ENCODE peak calls at places on chromosomes 3 and 15, in seven cellular contexts. H, J, F, C, Q, Z and O are unnamed samples.

GRCh38 chr15:41894791-41895463 is 1.1 kb upstream of the SPTBN5 start:
- DNase-seq in C (peak; percentile 94), J (peak; percentile 66), Z (peak; percentile 89), F (peak; percentile 80), Q (no peak), H (no peak), O (peak; percentile 35)

GRCh38 chr15:82174471-82174870 is 88.1 kb downstream of the EFL1 start:
- DNase-seq in J (no peak), C (no peak), H (no peak), Q (no peak), F (no peak), Z (no peak), O (no peak)

GRCh38 chr3:50961361-50961760 is 286.6 kb downstream of the DOCK3 start:
- DNase-seq in Q (no peak), Z (no peak), C (no peak), F (no peak), J (no peak), H (no peak), O (no peak)

GRCh38 chr3:125236331-125236903 is 23.9 kb upstream of the SLC12A8 start:
- DNase-seq in H (no peak), Q (no peak), F (no peak), J (no peak), C (peak; percentile 25), Z (no peak), O (no peak)

GRCh38 chr3:47161983-47162694 is 1.8 kb downstream of the SETD2 start:
- DNase-seq in H (no peak), Z (no peak), Q (no peak), F (no peak), C (peak; percentile 7), J (no peak), O (no peak)

GRCh38 chr3:38454884-38455638 is 1.4 kb downstream of the ACVR2B start:
- DNase-seq in F (peak; percentile 95), Z (peak; percentile 90), J (peak; percentile 69), C (peak; percentile 57), Q (no peak), H (no peak), O (no peak)

GRCh38 chr3:153160451-153161137 is 1.4 kb upstream of the RAP2B start:
- DNase-seq in J (peak; percentile 78), H (peak; percentile 49), Q (peak; percentile 57), Z (peak; percentile 88), F (peak; percentile 82), C (peak; percentile 96), O (peak; percentile 82)

GRCh38 chr3:32106929-32107362 is 526 bp downstream of the GPD1L start:
- DNase-seq in Q (no peak), J (peak; percentile 52), F (peak; percentile 21), C (peak; percentile 42), Z (peak; percentile 48), H (no peak), O (no peak)

GRCh38 chr3:115590873-115591272 is 32.4 kb upstream of the GAP43 start:
- DNase-seq in Q (no peak), F (no peak), C (no peak), H (no peak), J (no peak), Z (no peak), O (no peak)

GRCh38 chr15:78048410-78048946 is 29.0 kb downstream of the TBC1D2B start:
- DNase-seq in J (no peak), H (no peak), C (no peak), F (no peak), Z (no peak), Q (no peak), O (no peak)

GRCh38 chr15:78050851-78051250 is 26.7 kb downstream of the TBC1D2B start:
- DNase-seq in J (no peak), Z (no peak), F (no peak), H (no peak), C (peak; percentile 65), Q (no peak), O (no peak)

GRCh38 chr15:78051622-78052405 is 25.7 kb downstream of the TBC1D2B start:
- DNase-seq in J (no peak), Q (no peak), Z (peak; percentile 60), H (no peak), F (peak; percentile 26), C (no peak), O (no peak)

GRCh38 chr15:78050441-78050809 is 27.1 kb downstream of the TBC1D2B start:
- DNase-seq in J (no peak), H (no peak), F (no peak), C (peak; percentile 51), Q (no peak), Z (no peak), O (no peak)

DNA sequence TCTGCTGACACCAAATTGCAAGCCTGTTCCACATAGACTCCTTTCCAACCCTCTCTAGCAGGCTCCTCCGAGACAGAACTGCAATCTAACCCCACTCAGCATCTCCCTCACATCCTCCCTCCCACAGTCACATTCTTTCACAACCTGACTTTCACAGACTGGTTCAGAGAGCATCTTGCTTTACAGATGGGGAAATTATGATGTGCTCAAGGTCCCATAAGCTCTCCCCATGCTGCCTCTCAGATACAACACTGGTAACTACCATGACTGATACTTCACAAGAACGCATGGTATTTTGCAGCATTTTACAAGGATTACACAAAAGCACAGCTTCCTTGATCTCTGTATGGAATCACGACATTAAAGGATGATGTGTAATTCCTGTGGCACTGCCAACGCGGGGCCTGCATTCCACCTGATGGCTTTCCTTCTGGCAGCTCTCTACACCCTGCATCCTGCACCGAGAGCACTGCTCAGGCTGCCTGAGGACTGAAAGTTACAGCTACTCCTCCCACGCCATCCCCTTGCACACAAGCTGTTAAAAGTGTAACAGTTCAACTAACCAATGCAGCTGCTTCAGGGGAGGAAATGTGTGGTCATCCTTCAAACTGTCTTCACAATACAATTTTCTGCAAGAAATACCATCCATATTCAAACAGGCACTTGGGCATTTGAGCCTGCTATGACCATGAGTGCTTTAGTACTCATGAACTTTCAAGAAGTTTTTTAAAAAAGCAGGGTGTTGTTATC is 27.6 kb downstream of the TBC1D2B start:
- DNase-seq in F (no peak), Q (peak; percentile 96), H (peak; percentile 96), J (no peak), C (peak; percentile 90), Z (no peak), O (peak; percentile 72)
- H3K4me3 ChIP-seq in F (no peak overlapping the region), Q (no peak overlapping the region), H (no peak overlapping the region), J (no peak overlapping the region), C (peak overlapping the region; percentile 18), Z (no peak overlapping the region), O (no peak overlapping the region)

DNA sequence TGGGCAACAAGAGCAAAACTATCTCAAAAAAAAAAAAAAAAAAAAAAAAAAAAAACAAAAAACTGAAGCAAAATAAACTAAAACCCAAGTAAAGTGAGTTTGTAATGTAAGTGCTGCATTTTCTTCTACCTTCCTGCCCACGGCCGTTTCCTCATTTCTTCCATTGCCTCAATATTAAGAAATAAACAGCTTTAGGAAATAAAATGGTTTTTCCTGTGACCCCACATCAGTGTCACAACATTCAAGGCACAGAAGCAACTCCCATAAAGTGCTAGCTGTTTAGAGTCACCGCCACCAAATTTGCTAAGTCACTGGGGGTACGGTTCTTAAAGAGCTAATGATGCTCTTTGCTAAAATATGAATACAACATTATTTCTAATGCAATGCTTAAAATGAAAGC is 3.3 kb downstream of the PKM start:
- DNase-seq in J (no peak), Z (no peak), F (no peak), H (no peak), C (peak; percentile 45), Q (no peak), O (no peak)
- H3K4me3 ChIP-seq in J (no peak overlapping the region), Z (no peak overlapping the region), F (no peak overlapping the region), H (peak overlapping the region; percentile 59), C (peak overlapping the region; percentile 84), Q (peak overlapping the region; percentile 97), O (peak overlapping the region; percentile 98)

GRCh38 chr15:91865903-91866302 is 12.4 kb downstream of the SLCO3A1 start:
- DNase-seq in Z (no peak), H (no peak), J (no peak), Q (no peak), F (no peak), C (peak; percentile 58), O (no peak)

GRCh38 chr15:91867581-91868026 is 14.1 kb downstream of the SLCO3A1 start:
- DNase-seq in H (no peak), Q (peak; percentile 66), C (peak; percentile 97), J (peak; percentile 59), Z (peak; percentile 93), F (peak; percentile 64), O (peak; percentile 78)

GRCh38 chr15:91866971-91867372 is 13.5 kb downstream of the SLCO3A1 start:
- DNase-seq in Q (no peak), C (peak; percentile 64), Z (peak; percentile 71), F (peak; percentile 35), J (no peak), H (no peak), O (no peak)

GRCh38 chr15:91865486-91865885 is 12.0 kb downstream of the SLCO3A1 start:
- DNase-seq in Z (no peak), F (no peak), C (no peak), J (no peak), H (no peak), Q (no peak), O (no peak)

DNA sequence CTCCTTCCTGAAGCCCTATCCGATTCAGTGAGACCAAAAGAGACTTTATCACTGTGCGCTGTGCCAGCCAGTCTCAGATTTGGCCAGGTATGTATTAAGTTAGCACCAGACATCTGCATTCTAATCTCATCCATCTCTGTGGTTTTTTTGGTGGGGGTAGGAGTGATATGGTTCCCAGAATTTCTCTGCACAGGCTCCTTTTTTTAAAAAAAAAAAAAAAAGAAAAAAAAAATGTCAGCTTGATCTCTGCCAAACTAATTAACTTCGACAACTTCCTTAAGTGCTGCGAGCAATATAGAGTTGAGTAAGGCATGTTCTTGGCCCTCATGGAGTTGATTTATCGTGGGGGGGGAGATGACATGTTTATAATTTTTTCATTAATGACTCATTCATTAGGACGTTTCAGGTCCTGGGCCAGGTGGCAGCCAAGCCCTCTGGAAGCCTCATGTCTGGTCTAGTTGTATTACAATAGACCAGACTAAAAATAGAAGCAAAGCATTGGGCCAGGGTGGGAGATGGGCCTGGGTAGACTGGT is 12.9 kb downstream of the SLCO3A1 start:
- DNase-seq in Q (no peak), Z (no peak), F (no peak), H (no peak), C (peak; percentile 43), J (no peak), O (no peak)
- H3K4me3 ChIP-seq in Q (no peak overlapping the region), Z (no peak overlapping the region), F (no peak overlapping the region), H (no peak overlapping the region), C (peak overlapping the region; percentile 47), J (no peak overlapping the region), O (no peak overlapping the region)

GRCh38 chr3:69084326-69084667 is 440 bp upstream of the ARL6IP5 start:
- DNase-seq in H (no peak), Q (peak; percentile 63), Z (no peak), J (no peak), F (no peak), C (peak; percentile 92), O (peak; percentile 71)
- H3K4me3 ChIP-seq in H (peak overlapping the region; percentile 85), Q (peak overlapping the region; percentile 99), Z (no peak overlapping the region), J (peak overlapping the region; percentile 94), F (no peak overlapping the region), C (peak overlapping the region; percentile 93), O (peak overlapping the region; percentile 84)

GRCh38 chr3:11734-12133 is 184.8 kb upstream of the CHL1 start:
- DNase-seq in C (no peak), F (no peak), H (no peak), J (no peak), Z (peak; percentile 25), Q (no peak), O (no peak)
- H3K4me3 ChIP-seq in C (no peak overlapping the region), F (peak overlapping the region; percentile 45), H (no peak overlapping the region), J (no peak overlapping the region), Z (no peak overlapping the region), Q (peak overlapping the region; percentile 36), O (no peak overlapping the region)

DNA sequence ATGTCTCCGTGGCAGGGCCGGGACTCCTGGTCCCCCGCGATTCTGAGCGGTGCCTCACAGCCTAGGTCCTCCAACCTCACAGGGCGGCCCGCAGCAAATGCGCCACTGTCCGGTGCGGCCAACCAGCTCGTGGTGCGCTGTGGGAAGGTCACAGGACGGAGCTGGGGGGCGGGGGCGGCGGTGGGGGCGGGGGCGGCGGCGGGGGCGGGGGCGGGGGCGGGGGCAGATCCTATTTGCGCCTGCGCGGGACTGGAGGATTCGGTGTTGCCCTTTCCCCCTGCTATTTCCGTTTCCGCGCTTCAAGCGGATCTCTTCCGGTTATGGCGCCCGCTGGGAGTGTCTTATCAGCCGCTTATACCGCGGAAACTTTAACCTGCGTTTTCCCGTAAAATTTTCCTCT is 106.7 kb upstream of the SNRPN start:
- DNase-seq in Q (no peak), H (no peak), J (no peak), C (peak; percentile 39), F (peak; percentile 37), Z (peak; percentile 37), O (no peak)
- H3K4me3 ChIP-seq in Q (no peak overlapping the region), H (peak overlapping the region; percentile 50), J (peak overlapping the region; percentile 15), C (peak overlapping the region; percentile 65), F (peak overlapping the region; percentile 16), Z (no peak overlapping the region), O (peak overlapping the region; percentile 35)